ENCODE peak calls at places on chromosome 6, in eight cellular contexts. D is tibial nerve, S is stomach, C is GM13977, T is prostate gland, Q is left ventricle myocardium inferior, O is cardiac fibroblast, U is osteoblast. H is an unnamed sample.

GRCh38 chr6:131851049-131851769 is 43.4 kb downstream of the ENPP1 start:
- DNase-seq in S (no peak), T (no peak), D (no peak), Q (no peak), U (no peak), C (no peak), O (no peak), H (no peak)

GRCh38 chr6:14622135-14622534 is 504.6 kb downstream of the CD83 start:
- DNase-seq in S (peak; percentile 76), T (peak; percentile 89), U (peak; percentile 55), C (no peak), O (no peak), D (no peak), Q (no peak), H (no peak)

GRCh38 chr6:43247115-43247999 is 4.1 kb downstream of the TTBK1 start:
- DNase-seq in O (peak; percentile 35), Q (peak; percentile 78), C (peak; percentile 97), T (peak; percentile 48), S (peak; percentile 82), U (peak; percentile 99), D (peak; percentile 26), H (peak; percentile 64)

GRCh38 chr6:19268117-19268516 is 569.1 kb upstream of the ID4 start:
- DNase-seq in U (no peak), O (no peak), C (no peak), Q (no peak), S (no peak), T (peak; percentile 45), D (no peak), H (no peak)

GRCh38 chr6:130981409-130981808 is 81.6 kb downstream of the EPB41L2 start:
- DNase-seq in Q (no peak), O (peak; percentile 92), T (no peak), D (no peak), U (no peak), C (no peak), S (no peak), H (no peak)

GRCh38 chr6:47934023-47934422 is 152.2 kb downstream of the OPN5 start:
- DNase-seq in C (no peak), T (no peak), D (no peak), S (no peak), U (no peak), O (no peak), Q (peak; percentile 21), H (no peak)

GRCh38 chr6:157246771-157247484 is 76.4 kb downstream of the TMEM242 start:
- DNase-seq in U (peak; percentile 66), T (no peak), S (no peak), O (no peak), Q (no peak), D (no peak), C (no peak), H (no peak)

GRCh38 chr6:75438186-75438880 is 55.3 kb downstream of the FILIP1 start:
- DNase-seq in U (peak; percentile 63), C (no peak), Q (no peak), S (no peak), T (no peak), D (no peak), O (peak; percentile 62), H (no peak)

GRCh38 chr6:132964101-132964867 is 149.9 kb downstream of the RPS12 start:
- DNase-seq in S (no peak), C (no peak), U (no peak), D (no peak), Q (no peak), T (no peak), O (peak; percentile 54), H (no peak)

GRCh38 chr6:53038148-53038547 is 27.1 kb upstream of the FBXO9 start:
- DNase-seq in T (no peak), S (no peak), U (no peak), C (no peak), Q (no peak), D (no peak), O (no peak), H (no peak)

GRCh38 chr6:161536141-161536735 is 262.4 kb upstream of the AGPAT4 start:
- DNase-seq in C (no peak), O (no peak), T (no peak), Q (no peak), U (no peak), S (no peak), D (no peak), H (no peak)

GRCh38 chr6:90397929-90398674 is 101.5 kb upstream of the BACH2 start:
- DNase-seq in U (no peak), Q (no peak), C (no peak), S (no peak), O (no peak), D (no peak), T (no peak), H (no peak)

GRCh38 chr6:163955752-163956151 is 541.2 kb downstream of the QKI start:
- DNase-seq in S (no peak), D (no peak), C (no peak), Q (no peak), O (no peak), U (no peak), T (no peak), H (no peak)

GRCh38 chr6:157106487-157106886 is 216.8 kb downstream of the TMEM242 start:
- DNase-seq in T (no peak), D (no peak), S (no peak), U (no peak), C (no peak), Q (no peak), O (no peak), H (no peak)

GRCh38 chr6:157323114-157323923 is at the start of gene TMEM242:
- DNase-seq in C (peak; percentile 85), Q (peak; percentile 92), T (peak; percentile 84), U (peak; percentile 94), D (peak; percentile 82), O (peak; percentile 96), S (peak; percentile 93), H (peak; percentile 90)

GRCh38 chr6:32444433-32444832 is 4.7 kb downstream of the HLA-DRA start:
- DNase-seq in C (no peak), U (no peak), O (no peak), S (no peak), T (no peak), Q (no peak), D (no peak), H (no peak)

GRCh38 chr6:32445321-32445854 is 5.7 kb downstream of the HLA-DRA start:
- DNase-seq in U (no peak), O (no peak), T (no peak), S (no peak), C (no peak), Q (no peak), D (no peak), H (no peak)

GRCh38 chr6:32447932-32448331 is 8.2 kb downstream of the HLA-DRA start:
- DNase-seq in O (no peak), T (no peak), D (no peak), Q (no peak), U (no peak), S (no peak), C (no peak), H (no peak)

GRCh38 chr6:32449088-32449736 is 9.5 kb downstream of the HLA-DRA start:
- DNase-seq in O (no peak), U (no peak), Q (no peak), S (no peak), C (no peak), T (no peak), D (no peak), H (no peak)
- TF ChIP-seq CTCF in O (no peak), U (no peak), Q (no peak), S (no peak), C (no peak), T (no peak), D (no peak), H (no peak)

GRCh38 chr6:9851541-9852380 is 563.1 kb downstream of the TFAP2A start:
- DNase-seq in T (peak; percentile 5), U (no peak), C (no peak), Q (no peak), O (peak; percentile 2), S (no peak), D (no peak), H (no peak)
- TF ChIP-seq CTCF in T (no peak), U (no peak), C (peak; percentile 8), Q (no peak), O (no peak), S (no peak), D (no peak), H (no peak)

GRCh38 chr6:103268335-103268734 is 1591.4 kb downstream of the HACE1 start:
- DNase-seq in T (no peak), S (no peak), O (no peak), Q (no peak), C (no peak), D (no peak), U (no peak), H (no peak)

GRCh38 chr6:103273048-103273447 is 1586.7 kb downstream of the HACE1 start:
- DNase-seq in D (no peak), U (no peak), Q (no peak), T (no peak), C (peak; percentile 5), S (no peak), O (peak; percentile 0), H (no peak)
- TF ChIP-seq CTCF in D (peak; percentile 17), U (no peak), Q (peak; percentile 58), T (no peak), C (peak; percentile 48), S (no peak), O (no peak), H (no peak)

DNA sequence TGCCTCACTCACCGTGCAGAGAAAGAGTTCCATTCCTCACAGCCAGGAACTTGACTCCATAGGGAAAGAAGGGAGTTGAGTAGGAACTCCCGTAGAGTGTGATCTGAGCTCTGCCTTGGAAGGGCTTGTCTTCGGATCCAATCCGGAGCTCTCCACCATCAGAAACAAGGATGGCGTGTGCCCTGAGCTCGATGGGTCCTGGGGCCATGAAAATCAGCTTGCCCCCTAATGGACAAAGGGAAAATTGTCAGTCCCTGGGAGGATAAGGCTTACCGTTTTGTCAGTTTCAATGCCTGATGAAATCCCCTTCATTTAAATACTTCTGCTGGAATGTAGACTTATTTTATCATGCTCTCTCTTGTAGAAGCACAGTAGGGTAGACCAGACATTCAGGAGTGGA is 153.3 kb downstream of the PKHD1 start:
- DNase-seq in U (no peak), O (no peak), D (no peak), Q (no peak), S (no peak), T (no peak), C (peak; percentile 25), H (no peak)
- TF ChIP-seq CTCF in U (no peak), O (no peak), D (no peak), Q (no peak), S (no peak), T (no peak), C (peak; percentile 31), H (peak; percentile 13)

DNA sequence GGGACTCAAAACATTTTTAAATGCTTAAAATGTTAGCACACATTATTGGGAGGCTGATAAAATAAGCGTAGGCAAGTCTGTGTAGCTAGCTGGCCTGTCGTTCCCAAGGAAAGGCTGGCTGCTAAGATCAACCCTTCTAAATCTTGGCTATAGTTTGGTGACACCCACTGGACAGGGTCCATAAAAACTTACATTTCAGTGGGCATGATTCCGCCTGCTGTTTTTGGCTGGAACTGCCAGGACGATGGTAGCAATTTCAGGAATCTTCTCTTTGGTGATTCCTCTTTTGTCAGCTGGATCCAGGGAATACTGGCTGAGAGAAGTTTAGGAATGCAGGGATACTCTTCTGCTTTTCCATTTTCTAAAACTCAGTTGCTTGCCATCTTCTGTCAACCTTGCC is 162.2 kb downstream of the NKAIN2 start:
- DNase-seq in C (no peak), T (no peak), O (peak; percentile 9), U (no peak), Q (no peak), D (no peak), S (no peak), H (no peak)
- TF ChIP-seq CTCF in C (peak; percentile 28), T (no peak), O (no peak), U (no peak), Q (peak; percentile 49), D (peak; percentile 40), S (no peak), H (no peak)

GRCh38 chr6:127997472-127998164 is 96.8 kb upstream of the THEMIS start:
- DNase-seq in D (no peak), S (no peak), Q (no peak), T (no peak), O (no peak), U (no peak), C (no peak), H (no peak)
- TF ChIP-seq CTCF in D (no peak), S (no peak), Q (no peak), T (no peak), O (no peak), U (no peak), C (no peak), H (no peak)

H was measured in CD14-positive monocyte.